ENCODE peak calls at places on chromosomes 16 and 17, in ten cellular contexts. One of them, this sample, is unnamed.

GRCh38 chr16:65077181-65077580 is 44.7 kb downstream of the CDH11 start:
- DNase-seq in cardiac muscle cell: no peak
- DNase-seq in OCI-LY7: no peak
- DNase-seq in right cardiac atrium: no peak
- DNase-seq in AG04450: no peak
- DNase-seq in GM12878: no peak
- DNase-seq in dorsolateral prefrontal cortex: no peak
- DNase-seq in neural progenitor cell: no peak
- DNase-seq in adrenal gland: no peak
- DNase-seq in CD4-positive, CD25-positive, alpha-beta regulatory T cell: no peak
- DNase-seq in this sample: no peak

GRCh38 chr16:88790312-88791150 is 5.5 kb upstream of the PIEZO1 start:
- DNase-seq in cardiac muscle cell: no peak
- DNase-seq in OCI-LY7: peak
- DNase-seq in right cardiac atrium: no peak
- DNase-seq in AG04450: no peak
- DNase-seq in GM12878: no peak
- DNase-seq in dorsolateral prefrontal cortex: no peak
- DNase-seq in neural progenitor cell: no peak
- DNase-seq in adrenal gland: no peak
- DNase-seq in CD4-positive, CD25-positive, alpha-beta regulatory T cell: peak
- DNase-seq in this sample: peak

GRCh38 chr16:87582221-87582965 is 19.9 kb upstream of the JPH3 start:
- DNase-seq in cardiac muscle cell: no peak
- DNase-seq in OCI-LY7: no peak
- DNase-seq in right cardiac atrium: peak
- DNase-seq in AG04450: no peak
- DNase-seq in GM12878: no peak
- DNase-seq in dorsolateral prefrontal cortex: no peak
- DNase-seq in neural progenitor cell: peak
- DNase-seq in adrenal gland: peak
- DNase-seq in CD4-positive, CD25-positive, alpha-beta regulatory T cell: no peak
- DNase-seq in this sample: no peak

GRCh38 chr17:82920150-82920549 is 80.3 kb upstream of the ZNF750 start:
- DNase-seq in cardiac muscle cell: no peak
- DNase-seq in OCI-LY7: no peak
- DNase-seq in right cardiac atrium: no peak
- DNase-seq in AG04450: no peak
- DNase-seq in GM12878: no peak
- DNase-seq in dorsolateral prefrontal cortex: peak
- DNase-seq in neural progenitor cell: no peak
- DNase-seq in adrenal gland: no peak
- DNase-seq in CD4-positive, CD25-positive, alpha-beta regulatory T cell: no peak
- DNase-seq in this sample: no peak

GRCh38 chr17:47966079-47966519 is 4.8 kb upstream of the CDK5RAP3 start:
- DNase-seq in cardiac muscle cell: no peak
- DNase-seq in OCI-LY7: no peak
- DNase-seq in right cardiac atrium: no peak
- DNase-seq in AG04450: no peak
- DNase-seq in GM12878: no peak
- DNase-seq in dorsolateral prefrontal cortex: no peak
- DNase-seq in neural progenitor cell: no peak
- DNase-seq in adrenal gland: no peak
- DNase-seq in CD4-positive, CD25-positive, alpha-beta regulatory T cell: no peak
- DNase-seq in this sample: no peak

GRCh38 chr17:63653018-63653417 is 30.8 kb downstream of the MAP3K3 start:
- DNase-seq in cardiac muscle cell: no peak
- DNase-seq in OCI-LY7: no peak
- DNase-seq in right cardiac atrium: no peak
- DNase-seq in AG04450: no peak
- DNase-seq in GM12878: no peak
- DNase-seq in dorsolateral prefrontal cortex: no peak
- DNase-seq in neural progenitor cell: no peak
- DNase-seq in adrenal gland: no peak
- DNase-seq in CD4-positive, CD25-positive, alpha-beta regulatory T cell: no peak
- DNase-seq in this sample: no peak

GRCh38 chr16:10876799-10877341 is at the start of gene CIITA:
- DNase-seq in cardiac muscle cell: no peak
- DNase-seq in OCI-LY7: peak
- DNase-seq in right cardiac atrium: peak
- DNase-seq in AG04450: peak
- DNase-seq in GM12878: peak
- DNase-seq in dorsolateral prefrontal cortex: peak
- DNase-seq in neural progenitor cell: no peak
- DNase-seq in adrenal gland: peak
- DNase-seq in CD4-positive, CD25-positive, alpha-beta regulatory T cell: peak
- DNase-seq in this sample: no peak

GRCh38 chr17:76805319-76805718 is 62.9 kb upstream of the MGAT5B start:
- DNase-seq in cardiac muscle cell: no peak
- DNase-seq in OCI-LY7: no peak
- DNase-seq in right cardiac atrium: no peak
- DNase-seq in AG04450: no peak
- DNase-seq in GM12878: no peak
- DNase-seq in dorsolateral prefrontal cortex: no peak
- DNase-seq in neural progenitor cell: no peak
- DNase-seq in adrenal gland: no peak
- DNase-seq in CD4-positive, CD25-positive, alpha-beta regulatory T cell: no peak
- DNase-seq in this sample: no peak

GRCh38 chr17:67931227-67931626 is 65.0 kb downstream of the C17orf58 start:
- DNase-seq in cardiac muscle cell: no peak
- DNase-seq in OCI-LY7: no peak
- DNase-seq in right cardiac atrium: no peak
- DNase-seq in AG04450: no peak
- DNase-seq in GM12878: no peak
- DNase-seq in dorsolateral prefrontal cortex: no peak
- DNase-seq in neural progenitor cell: no peak
- DNase-seq in adrenal gland: no peak
- DNase-seq in CD4-positive, CD25-positive, alpha-beta regulatory T cell: no peak
- DNase-seq in this sample: no peak

GRCh38 chr17:3647769-3648540 is 11.4 kb downstream of the CTNS start:
- DNase-seq in cardiac muscle cell: peak
- DNase-seq in OCI-LY7: peak
- DNase-seq in right cardiac atrium: peak
- DNase-seq in AG04450: no peak
- DNase-seq in GM12878: no peak
- DNase-seq in dorsolateral prefrontal cortex: peak
- DNase-seq in neural progenitor cell: peak
- DNase-seq in adrenal gland: peak
- DNase-seq in CD4-positive, CD25-positive, alpha-beta regulatory T cell: no peak
- DNase-seq in this sample: peak

GRCh38 chr17:1865252-1866037 is 35.6 kb downstream of the RPA1 start:
- DNase-seq in cardiac muscle cell: peak
- DNase-seq in OCI-LY7: peak
- DNase-seq in right cardiac atrium: no peak
- DNase-seq in AG04450: no peak
- DNase-seq in GM12878: no peak
- DNase-seq in dorsolateral prefrontal cortex: no peak
- DNase-seq in neural progenitor cell: no peak
- DNase-seq in adrenal gland: peak
- DNase-seq in CD4-positive, CD25-positive, alpha-beta regulatory T cell: peak
- DNase-seq in this sample: peak

GRCh38 chr17:82006468-82007227 is 16.0 kb downstream of the CENPX start:
- DNase-seq in cardiac muscle cell: no peak
- DNase-seq in OCI-LY7: no peak
- DNase-seq in right cardiac atrium: peak
- DNase-seq in AG04450: no peak
- DNase-seq in GM12878: no peak
- DNase-seq in dorsolateral prefrontal cortex: peak
- DNase-seq in neural progenitor cell: no peak
- DNase-seq in adrenal gland: peak
- DNase-seq in CD4-positive, CD25-positive, alpha-beta regulatory T cell: no peak
- DNase-seq in this sample: no peak

GRCh38 chr16:77191259-77191969 is 424 bp downstream of the MON1B start:
- DNase-seq in cardiac muscle cell: no peak
- DNase-seq in OCI-LY7: peak
- DNase-seq in right cardiac atrium: peak
- DNase-seq in AG04450: no peak
- DNase-seq in GM12878: no peak
- DNase-seq in dorsolateral prefrontal cortex: no peak
- DNase-seq in neural progenitor cell: peak
- DNase-seq in adrenal gland: peak
- DNase-seq in CD4-positive, CD25-positive, alpha-beta regulatory T cell: peak
- DNase-seq in this sample: no peak

GRCh38 chr16:62665269-62665668 is 629.0 kb upstream of the CDH8 start:
- DNase-seq in cardiac muscle cell: no peak
- DNase-seq in OCI-LY7: no peak
- DNase-seq in right cardiac atrium: no peak
- DNase-seq in AG04450: no peak
- DNase-seq in GM12878: no peak
- DNase-seq in dorsolateral prefrontal cortex: peak
- DNase-seq in neural progenitor cell: peak
- DNase-seq in adrenal gland: no peak
- DNase-seq in CD4-positive, CD25-positive, alpha-beta regulatory T cell: no peak
- DNase-seq in this sample: no peak
- H3K27ac ChIP-seq in cardiac muscle cell: no peak
- H3K27ac ChIP-seq in OCI-LY7: no peak
- H3K27ac ChIP-seq in right cardiac atrium: no peak
- H3K27ac ChIP-seq in AG04450: no peak
- H3K27ac ChIP-seq in GM12878: no peak
- H3K27ac ChIP-seq in dorsolateral prefrontal cortex: peak
- H3K27ac ChIP-seq in neural progenitor cell: no peak
- H3K27ac ChIP-seq in adrenal gland: no peak
- H3K27ac ChIP-seq in CD4-positive, CD25-positive, alpha-beta regulatory T cell: no peak
- H3K27ac ChIP-seq in this sample: no peak

DNA sequence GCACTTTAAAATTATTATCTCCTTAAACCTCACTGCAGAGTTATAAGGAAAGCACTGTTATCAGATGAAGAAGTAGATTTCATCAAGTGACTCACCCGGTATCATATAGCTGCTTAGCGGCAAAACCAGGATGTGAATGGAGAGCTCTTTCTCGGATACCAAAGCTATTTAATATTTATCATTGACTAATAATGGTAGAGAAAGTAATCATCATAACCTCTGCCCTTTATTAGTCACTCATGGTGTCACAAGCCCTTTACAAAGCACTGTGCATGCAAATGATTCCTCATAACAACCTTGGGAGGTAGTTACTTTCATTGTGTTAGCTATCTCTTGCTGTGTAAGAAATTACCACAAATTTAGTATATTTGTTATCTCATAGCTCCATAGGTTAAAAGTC is 592.9 kb downstream of the MAF start:
- DNase-seq in cardiac muscle cell: no peak
- DNase-seq in OCI-LY7: no peak
- DNase-seq in right cardiac atrium: no peak
- DNase-seq in AG04450: no peak
- DNase-seq in GM12878: no peak
- DNase-seq in dorsolateral prefrontal cortex: no peak
- DNase-seq in neural progenitor cell: no peak
- DNase-seq in adrenal gland: no peak
- DNase-seq in CD4-positive, CD25-positive, alpha-beta regulatory T cell: no peak
- DNase-seq in this sample: no peak
- H3K27ac ChIP-seq in cardiac muscle cell: no peak
- H3K27ac ChIP-seq in OCI-LY7: no peak
- H3K27ac ChIP-seq in right cardiac atrium: no peak
- H3K27ac ChIP-seq in AG04450: no peak
- H3K27ac ChIP-seq in GM12878: no peak
- H3K27ac ChIP-seq in dorsolateral prefrontal cortex: no peak
- H3K27ac ChIP-seq in neural progenitor cell: no peak
- H3K27ac ChIP-seq in adrenal gland: no peak
- H3K27ac ChIP-seq in CD4-positive, CD25-positive, alpha-beta regulatory T cell: no peak
- H3K27ac ChIP-seq in this sample: no peak

DNA sequence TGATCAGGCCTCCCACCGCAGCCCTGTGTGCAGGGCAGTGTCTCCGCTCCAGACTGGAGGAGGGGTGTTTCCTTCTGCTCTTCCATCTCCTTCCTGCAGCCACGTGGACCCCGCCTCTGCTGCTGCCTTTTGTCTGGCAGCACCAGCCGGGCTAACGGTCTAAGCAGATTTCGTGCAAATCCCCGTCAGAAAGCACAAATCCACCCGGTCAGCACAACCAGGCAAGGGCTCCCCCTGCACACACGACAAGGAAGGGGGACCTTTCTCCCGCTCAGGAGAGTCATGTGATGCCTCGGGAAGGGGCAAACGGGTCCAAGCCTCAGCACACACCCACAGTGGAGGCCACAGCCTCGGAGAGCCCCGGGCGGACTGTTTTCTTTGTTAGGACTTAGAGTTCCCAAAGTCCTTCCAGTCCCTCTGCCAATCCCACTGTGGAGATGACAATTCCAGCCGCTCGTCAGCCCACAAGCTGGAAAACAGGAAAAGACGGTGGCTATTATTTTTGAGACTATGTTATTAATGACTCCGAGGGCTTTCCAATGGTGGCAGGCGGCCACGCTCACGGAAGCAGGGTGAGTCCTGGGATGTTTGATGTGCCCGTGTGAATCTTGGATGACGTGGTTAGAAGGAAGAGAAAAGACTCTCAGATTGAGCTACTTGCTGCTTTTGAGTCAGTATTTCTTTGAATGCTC is 22.5 kb upstream of the MEAK7 start:
- DNase-seq in cardiac muscle cell: no peak
- DNase-seq in OCI-LY7: no peak
- DNase-seq in right cardiac atrium: no peak
- DNase-seq in AG04450: no peak
- DNase-seq in GM12878: no peak
- DNase-seq in dorsolateral prefrontal cortex: no peak
- DNase-seq in neural progenitor cell: peak
- DNase-seq in adrenal gland: peak
- DNase-seq in CD4-positive, CD25-positive, alpha-beta regulatory T cell: no peak
- DNase-seq in this sample: no peak
- H3K27ac ChIP-seq in cardiac muscle cell: no peak
- H3K27ac ChIP-seq in OCI-LY7: no peak
- H3K27ac ChIP-seq in right cardiac atrium: peak
- H3K27ac ChIP-seq in AG04450: peak
- H3K27ac ChIP-seq in GM12878: no peak
- H3K27ac ChIP-seq in dorsolateral prefrontal cortex: no peak
- H3K27ac ChIP-seq in neural progenitor cell: peak
- H3K27ac ChIP-seq in adrenal gland: no peak
- H3K27ac ChIP-seq in CD4-positive, CD25-positive, alpha-beta regulatory T cell: no peak
- H3K27ac ChIP-seq in this sample: no peak

DNA sequence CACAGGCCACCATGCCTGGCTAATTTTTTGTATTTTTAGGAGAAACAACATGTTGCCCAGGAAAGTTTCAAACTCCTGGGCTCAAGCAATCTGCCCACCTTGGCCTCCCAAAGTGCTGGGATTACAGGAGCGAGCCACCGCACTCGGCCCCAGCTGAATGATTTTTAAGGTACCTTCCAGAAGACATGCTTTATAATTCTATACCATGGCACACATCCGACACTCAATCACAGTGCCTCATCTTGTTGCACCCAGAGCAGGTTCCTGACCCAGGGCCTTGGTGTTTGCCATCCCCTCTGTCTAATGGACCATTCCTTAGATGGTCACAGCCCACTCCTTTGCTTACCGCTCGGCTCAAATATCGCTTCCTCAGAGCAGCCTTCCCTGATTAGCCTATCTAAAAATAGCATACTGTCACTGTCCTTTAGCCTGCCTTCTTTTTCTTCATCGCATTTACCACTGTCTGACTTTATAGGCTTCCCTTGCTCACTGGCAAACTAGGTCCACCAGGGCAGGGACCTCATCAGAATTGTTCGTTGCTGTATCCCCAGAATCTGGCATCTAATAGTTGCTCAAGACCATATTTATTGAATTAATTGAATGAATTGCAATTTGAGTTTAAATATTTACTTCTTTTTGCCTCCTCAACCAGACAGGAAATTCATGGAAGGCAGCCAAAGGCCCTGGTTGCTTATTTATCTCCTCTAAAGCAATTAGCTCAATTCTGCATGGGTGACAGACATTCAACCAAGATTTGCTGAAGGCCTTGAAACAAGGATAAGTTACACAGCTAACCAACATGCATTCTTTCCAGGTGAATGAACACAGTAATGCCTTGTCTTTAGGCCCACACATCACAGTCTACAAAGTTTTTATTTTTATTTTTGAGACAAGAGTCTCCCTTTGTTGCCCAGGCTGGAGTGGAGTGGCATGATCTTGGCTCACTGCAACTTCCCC is 6.3 kb upstream of the TENT4B start:
- DNase-seq in cardiac muscle cell: no peak
- DNase-seq in OCI-LY7: no peak
- DNase-seq in right cardiac atrium: no peak
- DNase-seq in AG04450: no peak
- DNase-seq in GM12878: no peak
- DNase-seq in dorsolateral prefrontal cortex: no peak
- DNase-seq in neural progenitor cell: no peak
- DNase-seq in adrenal gland: no peak
- DNase-seq in CD4-positive, CD25-positive, alpha-beta regulatory T cell: no peak
- DNase-seq in this sample: no peak
- H3K27ac ChIP-seq in cardiac muscle cell: peak
- H3K27ac ChIP-seq in OCI-LY7: no peak
- H3K27ac ChIP-seq in right cardiac atrium: no peak
- H3K27ac ChIP-seq in AG04450: no peak
- H3K27ac ChIP-seq in GM12878: no peak
- H3K27ac ChIP-seq in dorsolateral prefrontal cortex: no peak
- H3K27ac ChIP-seq in neural progenitor cell: no peak
- H3K27ac ChIP-seq in adrenal gland: no peak
- H3K27ac ChIP-seq in CD4-positive, CD25-positive, alpha-beta regulatory T cell: no peak
- H3K27ac ChIP-seq in this sample: no peak